ENCODE peak calls at places on chromosomes 2 and 18, in seven cellular contexts. D, N, J, L, Q, P and G are unnamed samples.

GRCh38 chr2:128416366-128416765 is 97.7 kb upstream of the HS6ST1 start:
- DNase-seq in D (no peak), N (no peak), J (no peak), L (peak; percentile 33), Q (no peak), P (no peak), G (no peak)

GRCh38 chr2:55761024-55761423 is 67.4 kb upstream of the PNPT1 start:
- DNase-seq in D (no peak), N (no peak), J (peak; percentile 41), L (no peak), Q (peak; percentile 41), P (no peak), G (no peak)

GRCh38 chr2:119431155-119431975 is at the start of gene TMEM37:
- DNase-seq in D (peak; percentile 50), N (peak; percentile 56), J (peak; percentile 15), L (peak; percentile 88), Q (peak; percentile 79), P (peak; percentile 93), G (peak; percentile 80)

GRCh38 chr2:215839309-215839708 is 174.0 kb downstream of the MREG start:
- DNase-seq in D (no peak), N (no peak), J (no peak), L (no peak), Q (no peak), P (no peak), G (no peak)

GRCh38 chr2:128374711-128375413 is 56.2 kb upstream of the HS6ST1 start:
- DNase-seq in D (no peak), N (no peak), J (no peak), L (no peak), Q (no peak), P (no peak), G (no peak)

GRCh38 chr2:32357545-32358482 is 991 bp downstream of the BIRC6 start:
- DNase-seq in D (no peak), N (peak; percentile 48), J (peak; percentile 31), L (peak; percentile 50), Q (peak; percentile 61), P (peak; percentile 70), G (peak; percentile 3)

GRCh38 chr2:233705911-233706506 is 6.7 kb upstream of the UGT1A5 start:
- DNase-seq in D (no peak), N (no peak), J (peak; percentile 1), L (no peak), Q (no peak), P (no peak), G (no peak)

GRCh38 chr2:232870766-232871371 is 805 bp downstream of the SNORC start:
- DNase-seq in D (no peak), N (no peak), J (no peak), L (no peak), Q (no peak), P (no peak), G (no peak)

GRCh38 chr2:23002234-23002633 is 382.7 kb upstream of the KLHL29 start:
- DNase-seq in D (no peak), N (no peak), J (no peak), L (no peak), Q (no peak), P (peak; percentile 29), G (no peak)

GRCh38 chr2:155866477-155866876 is 466.0 kb downstream of the NR4A2 start:
- DNase-seq in D (no peak), N (no peak), J (no peak), L (no peak), Q (no peak), P (no peak), G (peak; percentile 6)

GRCh38 chr18:13397504-13398163 is 179.1 kb downstream of the LDLRAD4 start:
- DNase-seq in D (no peak), N (no peak), J (no peak), L (no peak), Q (no peak), P (no peak), G (no peak)

GRCh38 chr18:57975805-57976204 is 68.2 kb upstream of the NEDD4L start:
- DNase-seq in D (no peak), N (no peak), J (no peak), L (no peak), Q (no peak), P (no peak), G (no peak)

GRCh38 chr2:181083140-181083539 is 102.7 kb downstream of the UBE2E3 start:
- DNase-seq in D (no peak), N (no peak), J (no peak), L (no peak), Q (no peak), P (no peak), G (no peak)
- H2BK5ac ChIP-seq in D (no peak overlapping the region), N (no peak overlapping the region), J (no peak overlapping the region), L (no peak overlapping the region), Q (no peak overlapping the region), P (no peak overlapping the region), G (no peak overlapping the region)

DNA sequence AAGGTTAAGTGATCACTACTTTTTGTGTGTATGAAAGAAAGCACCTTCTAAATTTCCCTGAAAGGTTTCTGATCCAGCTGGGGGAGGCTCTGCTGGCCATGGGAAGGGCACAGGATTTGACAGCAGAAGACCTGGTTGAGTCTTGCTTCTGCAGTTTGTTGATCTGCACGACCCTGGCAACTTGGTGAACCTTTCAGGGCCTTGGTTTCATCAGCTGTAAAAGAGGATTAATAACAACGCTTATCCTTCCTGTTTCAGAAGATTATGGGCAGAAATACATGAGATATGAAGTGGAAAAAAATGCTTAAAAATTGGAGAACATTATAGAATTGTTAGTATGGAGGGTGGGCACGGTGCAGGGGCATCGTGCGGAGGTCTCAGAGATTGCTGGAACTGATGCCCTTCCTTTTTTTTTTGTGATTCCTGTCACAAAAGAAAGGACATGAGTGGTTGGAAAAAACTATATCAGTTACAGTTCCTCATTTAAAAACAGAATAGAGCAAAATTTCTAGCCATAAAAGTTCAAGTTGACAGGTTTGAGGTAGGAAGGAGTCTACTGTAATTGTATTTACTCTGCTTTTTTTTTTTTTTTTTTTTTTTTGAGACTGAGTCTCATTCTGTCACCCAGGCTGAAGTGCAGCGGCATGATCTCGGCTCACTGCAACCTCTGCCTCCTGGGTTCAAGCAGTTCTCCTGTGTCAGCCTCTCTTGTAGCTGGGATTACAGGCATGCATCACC is 47.4 kb downstream of the MFSD6 start:
- DNase-seq in D (no peak), N (no peak), J (no peak), L (no peak), Q (no peak), P (no peak), G (no peak)
- H2BK120ac ChIP-seq in D (no peak overlapping the region), N (no peak overlapping the region), J (no peak overlapping the region), L (no peak overlapping the region), Q (no peak overlapping the region), P (no peak overlapping the region), G (no peak overlapping the region)

DNA sequence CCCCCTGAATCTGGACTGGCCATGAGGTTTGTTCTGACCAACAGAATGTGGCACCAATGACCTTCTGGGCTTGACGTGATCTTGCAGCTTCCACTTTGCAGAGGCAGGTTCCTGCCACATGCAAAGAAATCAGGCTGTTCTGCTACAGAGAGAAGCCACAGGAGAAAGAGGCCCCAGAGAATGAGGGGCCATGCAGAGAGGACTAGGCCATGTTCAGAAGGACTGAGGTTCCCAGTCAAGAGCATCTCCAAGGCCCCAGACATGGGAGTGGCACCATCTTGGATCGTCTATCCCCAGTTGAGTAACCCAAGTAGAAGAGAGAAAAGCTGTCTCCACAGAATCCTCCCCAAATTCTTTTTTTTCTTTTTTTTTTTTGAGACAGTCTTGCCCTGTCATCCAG is 131.1 kb downstream of the ZBTB7C start:
- DNase-seq in D (no peak), N (no peak), J (no peak), L (no peak), Q (no peak), P (no peak), G (no peak)
- H3K4me1 ChIP-seq in D (no peaks in the 10 kb centered on the region), N (no peaks in the 10 kb centered on the region), J (no peaks in the 10 kb centered on the region), L (no peaks in the 10 kb centered on the region), Q (no peaks in the 10 kb centered on the region), P (no peaks in the 10 kb centered on the region), G (no peaks in the 10 kb centered on the region)

GRCh38 chr2:57278451-57278850 is 768.2 kb upstream of the VRK2 start:
- DNase-seq in D (no peak), N (no peak), J (no peak), L (no peak), Q (no peak), P (no peak), G (no peak)
- H2BK5ac ChIP-seq in D (no peak overlapping the region), N (no peak overlapping the region), J (no peak overlapping the region), L (no peak overlapping the region), Q (no peak overlapping the region), P (no peak overlapping the region), G (no peak overlapping the region)

GRCh38 chr2:72109904-72110303 is 37.8 kb downstream of the CYP26B1 start:
- DNase-seq in D (no peak), N (no peak), J (no peak), L (no peak), Q (no peak), P (no peak), G (no peak)
- H2BK120ac ChIP-seq in D (no peak overlapping the region), N (no peak overlapping the region), J (no peak overlapping the region), L (no peak overlapping the region), Q (no peak overlapping the region), P (no peak overlapping the region), G (no peak overlapping the region)

GRCh38 chr18:55301196-55301540 is 286.8 kb downstream of the TCF4 start:
- DNase-seq in D (no peak), N (no peak), J (peak; percentile 17), L (no peak), Q (no peak), P (no peak), G (no peak)
- H3K4me1 ChIP-seq in D (peaks cover 26% of the 10 kb centered on the region), N (peaks cover 2% of the 10 kb centered on the region), J (peaks cover 12% of the 10 kb centered on the region), L (peaks cover 23% of the 10 kb centered on the region), Q (no peaks in the 10 kb centered on the region), P (peaks cover 10% of the 10 kb centered on the region), G (peaks cover 10% of the 10 kb centered on the region)

DNA sequence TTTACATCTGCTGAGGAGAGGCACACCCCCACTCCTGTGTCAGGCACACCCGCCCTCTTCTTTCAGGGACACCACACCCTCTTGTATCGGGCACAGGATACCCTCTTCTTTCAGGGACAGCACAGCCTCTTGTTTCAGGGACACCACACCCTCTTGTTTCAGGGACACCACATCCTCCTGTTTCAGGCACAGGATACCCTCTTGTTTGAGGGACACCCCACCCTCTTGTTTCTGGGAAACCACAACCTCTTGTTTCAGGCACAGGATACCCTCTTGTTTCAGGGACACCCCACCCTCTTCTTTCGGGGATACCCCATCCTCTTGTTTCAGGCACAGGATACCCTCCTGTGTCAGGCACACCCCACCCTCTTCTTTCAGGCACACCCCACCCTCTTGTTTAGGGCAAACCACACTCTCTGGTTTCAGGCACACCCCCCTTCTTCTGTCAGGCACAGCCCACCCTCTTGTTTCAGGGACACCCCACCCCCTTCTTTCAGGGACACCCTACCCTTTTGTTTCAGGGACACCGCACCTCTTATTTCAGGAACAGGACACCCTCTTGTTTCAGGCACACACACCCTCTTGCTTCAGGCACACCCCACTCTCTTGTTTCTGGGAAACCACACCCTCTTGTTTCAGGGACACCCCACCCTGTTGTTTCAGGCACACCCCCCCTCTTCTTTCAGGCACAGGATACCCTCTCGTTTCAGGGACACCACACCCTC is 96.2 kb downstream of the TPO start:
- DNase-seq in D (no peak), N (no peak), J (no peak), L (no peak), Q (no peak), P (no peak), G (no peak)
- H2BK5ac ChIP-seq in D (no peak overlapping the region), N (no peak overlapping the region), J (no peak overlapping the region), L (no peak overlapping the region), Q (no peak overlapping the region), P (no peak overlapping the region), G (no peak overlapping the region)